ENCODE peak calls at places on chromosomes 7 and 10, in nine cellular contexts. D is bronchial epithelial cell, X is brain microvascular endothelial cell, S is HEK293T, E is HCEC 1CT, R is EH, N is MCF 10A, Z is mucosa of descending colon, J is NCI-H1930. O is an unnamed sample.
A peak's percentile ranks its signal among the peaks of the same experiment; 100 is the strongest.

GRCh38 chr10:51007781-51008180 is 66.5 kb upstream of the PRKG1 start:
- DNase-seq in D (peak; percentile 83), X (peak; percentile 68), S (no peak), E (peak; percentile 74), R (peak; percentile 70), N (peak; percentile 47), Z (no peak), J (no peak), O (no peak)

GRCh38 chr7:46494441-46494840 is 573.4 kb upstream of the IGFBP3 start:
- DNase-seq in D (no peak), X (no peak), S (no peak), E (no peak), R (peak; percentile 67), N (no peak), Z (no peak), J (no peak), O (no peak)

GRCh38 chr7:24812313-24812945 is 55.2 kb upstream of the GSDME start:
- DNase-seq in D (peak; percentile 36), X (no peak), S (peak; percentile 64), E (peak; percentile 25), R (peak; percentile 54), N (peak; percentile 60), Z (peak; percentile 65), J (peak; percentile 47), O (peak; percentile 72)

GRCh38 chr10:52424343-52424742 is 110.3 kb downstream of the DKK1 start:
- DNase-seq in D (no peak), X (no peak), S (no peak), E (peak; percentile 7), R (peak; percentile 47), N (no peak), Z (no peak), J (no peak), O (no peak)

GRCh38 chr7:120089968-120090367 is 183.0 kb upstream of the KCND2 start:
- DNase-seq in D (peak; percentile 8), X (no peak), S (peak; percentile 22), E (peak; percentile 2), R (no peak), N (peak; percentile 33), Z (no peak), J (no peak), O (no peak)

GRCh38 chr10:124701435-124701834 is 42.7 kb downstream of the FAM53B start:
- DNase-seq in D (no peak), X (peak; percentile 31), S (no peak), E (peak; percentile 12), R (peak; percentile 40), N (no peak), Z (peak; percentile 72), J (no peak), O (no peak)

GRCh38 chr10:61628875-61629513 is 33.7 kb upstream of the CABCOCO1 start:
- DNase-seq in D (peak; percentile 99), X (peak; percentile 84), S (no peak), E (peak; percentile 96), R (peak; percentile 97), N (peak; percentile 90), Z (no peak), J (no peak), O (no peak)

GRCh38 chr7:36615877-36616276 is 108.4 kb downstream of the AOAH start:
- DNase-seq in D (no peak), X (no peak), S (no peak), E (no peak), R (no peak), N (no peak), Z (no peak), J (no peak), O (no peak)

GRCh38 chr7:36096460-36097095 is 56.5 kb upstream of the EEPD1 start:
- DNase-seq in D (no peak), X (no peak), S (no peak), E (no peak), R (peak; percentile 11), N (no peak), Z (no peak), J (no peak), O (no peak)

GRCh38 chr7:2403718-2404648 is 572 bp downstream of the CHST12 start:
- DNase-seq in D (no peak), X (peak; percentile 9), S (peak; percentile 52), E (peak; percentile 22), R (peak; percentile 53), N (peak; percentile 33), Z (peak; percentile 39), J (no peak), O (peak; percentile 70)

GRCh38 chr7:48041665-48041995 is 6.3 kb downstream of the C7orf57 start:
- DNase-seq in D (peak; percentile 67), X (no peak), S (no peak), E (peak; percentile 62), R (peak; percentile 90), N (peak; percentile 24), Z (no peak), J (no peak), O (no peak)

GRCh38 chr7:153475240-153475639 is 577.0 kb upstream of the DPP6 start:
- DNase-seq in D (no peak), X (no peak), S (no peak), E (no peak), R (no peak), N (no peak), Z (no peak), J (no peak), O (no peak)

GRCh38 chr7:155369-156000 is 36.9 kb upstream of the FAM20C start:
- DNase-seq in D (peak; percentile 10), X (no peak), S (no peak), E (peak; percentile 17), R (peak; percentile 56), N (no peak), Z (peak; percentile 39), J (no peak), O (no peak)

GRCh38 chr7:87215051-87215450 is 4.5 kb downstream of the TMEM243 start:
- DNase-seq in D (no peak), X (no peak), S (no peak), E (no peak), R (no peak), N (no peak), Z (no peak), J (no peak), O (no peak)